ENCODE peak calls at places on chromosome 22, in seven cellular contexts. One of them, this sample, is unnamed.

GRCh38 chr22:45469573-45470383 is 32.9 kb upstream of the FBLN1 start:
- DNase-seq in AG04450: no peak
- DNase-seq in dorsolateral prefrontal cortex: no peak
- DNase-seq in gastrocnemius medialis: no peak
- DNase-seq in fibroblast of pulmonary artery: no peak
- DNase-seq in fibroblast of mammary gland: peak
- DNase-seq in fibroblast of lung: peak
- DNase-seq in this sample: no peak

GRCh38 chr22:42344391-42344861 is 74.0 kb upstream of the TCF20 start:
- DNase-seq in fibroblast of pulmonary artery: no peak
- DNase-seq in gastrocnemius medialis: no peak
- DNase-seq in AG04450: no peak
- DNase-seq in fibroblast of lung: peak
- DNase-seq in fibroblast of mammary gland: no peak
- DNase-seq in dorsolateral prefrontal cortex: peak
- DNase-seq in this sample: no peak

GRCh38 chr22:28341001-28341400 is 338.6 kb downstream of the TTC28 start:
- DNase-seq in AG04450: no peak
- DNase-seq in fibroblast of mammary gland: peak
- DNase-seq in gastrocnemius medialis: no peak
- DNase-seq in fibroblast of pulmonary artery: peak
- DNase-seq in fibroblast of lung: peak
- DNase-seq in dorsolateral prefrontal cortex: no peak
- DNase-seq in this sample: no peak

GRCh38 chr22:50672471-50673230 is at the start of gene SHANK3:
- DNase-seq in gastrocnemius medialis: peak
- DNase-seq in AG04450: no peak
- DNase-seq in dorsolateral prefrontal cortex: no peak
- DNase-seq in fibroblast of pulmonary artery: no peak
- DNase-seq in fibroblast of mammary gland: no peak
- DNase-seq in fibroblast of lung: no peak
- DNase-seq in this sample: no peak

GRCh38 chr22:35547993-35548761 is 7.5 kb downstream of the RASD2 start:
- DNase-seq in dorsolateral prefrontal cortex: no peak
- DNase-seq in AG04450: no peak
- DNase-seq in fibroblast of lung: no peak
- DNase-seq in fibroblast of pulmonary artery: no peak
- DNase-seq in fibroblast of mammary gland: no peak
- DNase-seq in gastrocnemius medialis: no peak
- DNase-seq in this sample: no peak

GRCh38 chr22:17922925-17923898 is 101.1 kb downstream of the MICAL3 start:
- DNase-seq in fibroblast of mammary gland: peak
- DNase-seq in AG04450: peak
- DNase-seq in fibroblast of lung: peak
- DNase-seq in dorsolateral prefrontal cortex: no peak
- DNase-seq in fibroblast of pulmonary artery: peak
- DNase-seq in gastrocnemius medialis: no peak
- DNase-seq in this sample: no peak

GRCh38 chr22:46669201-46669600 is 49.0 kb downstream of the GRAMD4 start:
- DNase-seq in gastrocnemius medialis: no peak
- DNase-seq in dorsolateral prefrontal cortex: no peak
- DNase-seq in AG04450: no peak
- DNase-seq in fibroblast of mammary gland: no peak
- DNase-seq in fibroblast of lung: no peak
- DNase-seq in fibroblast of pulmonary artery: no peak
- DNase-seq in this sample: no peak

GRCh38 chr22:46064966-46065666 is 85.2 kb upstream of the PPARA start:
- DNase-seq in fibroblast of mammary gland: peak
- DNase-seq in fibroblast of lung: peak
- DNase-seq in dorsolateral prefrontal cortex: no peak
- DNase-seq in fibroblast of pulmonary artery: no peak
- DNase-seq in AG04450: no peak
- DNase-seq in gastrocnemius medialis: no peak
- DNase-seq in this sample: no peak

GRCh38 chr22:46547883-46548244 is 10.4 kb upstream of the CELSR1 start:
- DNase-seq in fibroblast of mammary gland: peak
- DNase-seq in dorsolateral prefrontal cortex: no peak
- DNase-seq in gastrocnemius medialis: peak
- DNase-seq in AG04450: peak
- DNase-seq in fibroblast of lung: peak
- DNase-seq in fibroblast of pulmonary artery: peak
- DNase-seq in this sample: no peak

GRCh38 chr22:35133702-35134395 is 67.9 kb downstream of the ISX start:
- DNase-seq in AG04450: no peak
- DNase-seq in gastrocnemius medialis: no peak
- DNase-seq in fibroblast of lung: no peak
- DNase-seq in fibroblast of pulmonary artery: no peak
- DNase-seq in fibroblast of mammary gland: no peak
- DNase-seq in dorsolateral prefrontal cortex: no peak
- DNase-seq in this sample: no peak

GRCh38 chr22:46660604-46661201 is 40.5 kb downstream of the GRAMD4 start:
- DNase-seq in fibroblast of pulmonary artery: no peak
- DNase-seq in AG04450: no peak
- DNase-seq in fibroblast of mammary gland: no peak
- DNase-seq in dorsolateral prefrontal cortex: peak
- DNase-seq in fibroblast of lung: no peak
- DNase-seq in gastrocnemius medialis: peak
- DNase-seq in this sample: no peak

GRCh38 chr22:47738472-47739013 is 976.1 kb downstream of the TBC1D22A start:
- DNase-seq in gastrocnemius medialis: no peak
- DNase-seq in AG04450: no peak
- DNase-seq in fibroblast of lung: no peak
- DNase-seq in dorsolateral prefrontal cortex: peak
- DNase-seq in fibroblast of mammary gland: no peak
- DNase-seq in fibroblast of pulmonary artery: no peak
- DNase-seq in this sample: no peak

GRCh38 chr22:37220543-37220968 is 8.3 kb upstream of the SSTR3 start:
- DNase-seq in fibroblast of mammary gland: no peak
- DNase-seq in gastrocnemius medialis: no peak
- DNase-seq in fibroblast of lung: no peak
- DNase-seq in dorsolateral prefrontal cortex: no peak
- DNase-seq in fibroblast of pulmonary artery: no peak
- DNase-seq in AG04450: no peak
- DNase-seq in this sample: no peak

GRCh38 chr22:35353318-35353717 is 27.6 kb upstream of the HMOX1 start:
- DNase-seq in fibroblast of lung: no peak
- DNase-seq in gastrocnemius medialis: no peak
- DNase-seq in fibroblast of pulmonary artery: no peak
- DNase-seq in dorsolateral prefrontal cortex: no peak
- DNase-seq in fibroblast of mammary gland: no peak
- DNase-seq in AG04450: no peak
- DNase-seq in this sample: no peak

GRCh38 chr22:39135092-39135896 is 17.2 kb downstream of the CBX7 start:
- DNase-seq in dorsolateral prefrontal cortex: no peak
- DNase-seq in gastrocnemius medialis: no peak
- DNase-seq in AG04450: no peak
- DNase-seq in fibroblast of lung: peak
- DNase-seq in fibroblast of pulmonary artery: peak
- DNase-seq in fibroblast of mammary gland: no peak
- DNase-seq in this sample: no peak
- TF ChIP-seq CTCF in dorsolateral prefrontal cortex: peak
- TF ChIP-seq CTCF in gastrocnemius medialis: no peak
- TF ChIP-seq CTCF in AG04450: peak
- TF ChIP-seq CTCF in fibroblast of lung: peak
- TF ChIP-seq CTCF in fibroblast of pulmonary artery: peak
- TF ChIP-seq CTCF in fibroblast of mammary gland: peak
- TF ChIP-seq CTCF in this sample: peak

DNA sequence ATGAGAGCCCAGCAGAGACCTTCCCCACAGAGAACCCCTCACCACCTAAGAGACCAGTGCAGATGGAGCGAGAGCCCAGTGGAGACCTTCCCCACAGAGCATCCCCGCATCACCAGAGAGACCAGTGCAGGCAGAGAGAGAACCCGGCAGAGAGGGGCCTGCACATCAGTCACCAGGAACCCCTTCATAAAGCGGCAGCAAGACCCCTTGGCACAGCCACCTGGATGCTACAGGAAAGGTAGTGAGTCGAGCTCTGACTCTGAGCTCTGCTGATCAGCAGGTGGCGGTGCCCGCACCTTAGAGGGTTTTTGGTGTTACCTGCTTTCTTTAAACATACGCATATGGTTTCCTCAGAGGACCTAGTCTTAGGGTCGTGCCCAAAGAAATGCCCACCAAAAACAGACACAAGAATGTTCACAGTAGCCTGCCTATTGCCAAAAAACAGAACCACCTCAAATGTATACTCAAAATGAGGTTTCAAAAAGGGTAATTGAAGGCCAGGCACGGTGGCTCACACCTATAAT is 678.7 kb downstream of the BRD1 start:
- DNase-seq in fibroblast of lung: no peak
- DNase-seq in dorsolateral prefrontal cortex: no peak
- DNase-seq in gastrocnemius medialis: no peak
- DNase-seq in fibroblast of mammary gland: no peak
- DNase-seq in AG04450: no peak
- DNase-seq in fibroblast of pulmonary artery: no peak
- DNase-seq in this sample: no peak
- H3K4me3 ChIP-seq in fibroblast of lung: no peak
- H3K4me3 ChIP-seq in dorsolateral prefrontal cortex: no peak
- H3K4me3 ChIP-seq in gastrocnemius medialis: no peak
- H3K4me3 ChIP-seq in fibroblast of mammary gland: no peak
- H3K4me3 ChIP-seq in AG04450: no peak
- H3K4me3 ChIP-seq in fibroblast of pulmonary artery: no peak
- H3K4me3 ChIP-seq in this sample: no peak

GRCh38 chr22:24460418-24461089 is 33.2 kb downstream of the ADORA2A start:
- DNase-seq in fibroblast of pulmonary artery: no peak
- DNase-seq in fibroblast of mammary gland: no peak
- DNase-seq in gastrocnemius medialis: no peak
- DNase-seq in dorsolateral prefrontal cortex: no peak
- DNase-seq in AG04450: no peak
- DNase-seq in fibroblast of lung: no peak
- DNase-seq in this sample: no peak
- TF ChIP-seq CTCF in fibroblast of pulmonary artery: no peak
- TF ChIP-seq CTCF in fibroblast of mammary gland: no peak
- TF ChIP-seq CTCF in gastrocnemius medialis: no peak
- TF ChIP-seq CTCF in dorsolateral prefrontal cortex: no peak
- TF ChIP-seq CTCF in AG04450: no peak
- TF ChIP-seq CTCF in fibroblast of lung: no peak
- TF ChIP-seq CTCF in this sample: peak

GRCh38 chr22:33272866-33273265 is 214.7 kb upstream of the SYN3 start:
- DNase-seq in fibroblast of lung: no peak
- DNase-seq in fibroblast of pulmonary artery: no peak
- DNase-seq in dorsolateral prefrontal cortex: no peak
- DNase-seq in fibroblast of mammary gland: no peak
- DNase-seq in AG04450: no peak
- DNase-seq in gastrocnemius medialis: no peak
- DNase-seq in this sample: no peak
- H3K4me3 ChIP-seq in fibroblast of lung: no peak
- H3K4me3 ChIP-seq in fibroblast of pulmonary artery: no peak
- H3K4me3 ChIP-seq in dorsolateral prefrontal cortex: no peak
- H3K4me3 ChIP-seq in fibroblast of mammary gland: no peak
- H3K4me3 ChIP-seq in AG04450: no peak
- H3K4me3 ChIP-seq in gastrocnemius medialis: no peak
- H3K4me3 ChIP-seq in this sample: no peak

GRCh38 chr22:44247923-44248892 is 64.5 kb downstream of the SHISAL1 start:
- DNase-seq in AG04450: no peak
- DNase-seq in gastrocnemius medialis: no peak
- DNase-seq in fibroblast of lung: no peak
- DNase-seq in dorsolateral prefrontal cortex: no peak
- DNase-seq in fibroblast of pulmonary artery: no peak
- DNase-seq in fibroblast of mammary gland: no peak
- DNase-seq in this sample: no peak
- TF ChIP-seq CTCF in AG04450: no peak
- TF ChIP-seq CTCF in gastrocnemius medialis: no peak
- TF ChIP-seq CTCF in fibroblast of lung: no peak
- TF ChIP-seq CTCF in dorsolateral prefrontal cortex: no peak
- TF ChIP-seq CTCF in fibroblast of pulmonary artery: no peak
- TF ChIP-seq CTCF in fibroblast of mammary gland: no peak
- TF ChIP-seq CTCF in this sample: no peak

DNA sequence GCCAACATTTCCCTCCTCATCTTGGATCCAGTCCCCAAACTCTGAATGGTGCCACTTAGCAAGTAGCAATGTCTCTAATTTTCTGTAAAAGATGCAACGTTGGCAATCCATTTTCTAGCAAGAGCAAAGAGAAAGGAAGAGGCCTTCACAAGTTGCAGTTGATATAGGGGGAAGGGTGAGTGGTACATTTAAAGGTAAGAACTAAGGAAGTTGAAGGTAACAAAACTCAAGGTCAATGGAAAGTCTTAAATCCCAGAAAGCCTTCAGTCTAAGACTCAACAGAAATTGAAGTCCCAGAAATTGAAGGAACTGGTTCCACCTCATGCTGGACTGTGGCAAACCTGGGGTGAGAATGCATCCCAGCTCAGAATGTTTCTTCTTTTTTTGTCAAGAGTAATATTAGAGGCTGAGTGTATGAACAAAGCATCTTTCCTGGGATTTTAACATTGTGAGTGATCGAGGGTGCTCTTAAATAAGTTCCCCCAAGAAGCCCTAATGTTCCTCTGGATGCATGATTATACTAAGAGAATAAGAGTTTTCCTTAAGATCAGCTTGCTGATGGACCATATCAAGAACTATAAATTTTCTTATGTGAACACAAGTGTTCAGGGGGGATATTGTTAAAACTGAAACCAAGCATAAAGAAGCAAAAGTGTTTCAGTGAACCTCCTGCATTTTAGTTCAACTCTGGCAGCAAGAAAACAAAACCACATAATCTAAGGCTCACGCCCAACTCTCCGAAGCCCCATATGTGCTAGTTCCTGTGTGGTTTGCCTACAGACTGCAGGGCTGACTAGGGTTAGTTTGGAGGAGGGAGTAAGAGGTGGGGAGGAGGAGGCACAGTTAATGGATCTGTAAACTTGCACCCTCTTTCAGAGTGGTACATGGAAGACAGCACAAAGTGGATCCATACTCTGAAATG is at the start of gene GRAP2:
- DNase-seq in fibroblast of pulmonary artery: no peak
- DNase-seq in fibroblast of lung: no peak
- DNase-seq in gastrocnemius medialis: no peak
- DNase-seq in fibroblast of mammary gland: no peak
- DNase-seq in dorsolateral prefrontal cortex: no peak
- DNase-seq in AG04450: no peak
- DNase-seq in this sample: peak
- H3K4me3 ChIP-seq in fibroblast of pulmonary artery: no peak
- H3K4me3 ChIP-seq in fibroblast of lung: no peak
- H3K4me3 ChIP-seq in gastrocnemius medialis: no peak
- H3K4me3 ChIP-seq in fibroblast of mammary gland: no peak
- H3K4me3 ChIP-seq in dorsolateral prefrontal cortex: no peak
- H3K4me3 ChIP-seq in AG04450: no peak
- H3K4me3 ChIP-seq in this sample: peak

DNA sequence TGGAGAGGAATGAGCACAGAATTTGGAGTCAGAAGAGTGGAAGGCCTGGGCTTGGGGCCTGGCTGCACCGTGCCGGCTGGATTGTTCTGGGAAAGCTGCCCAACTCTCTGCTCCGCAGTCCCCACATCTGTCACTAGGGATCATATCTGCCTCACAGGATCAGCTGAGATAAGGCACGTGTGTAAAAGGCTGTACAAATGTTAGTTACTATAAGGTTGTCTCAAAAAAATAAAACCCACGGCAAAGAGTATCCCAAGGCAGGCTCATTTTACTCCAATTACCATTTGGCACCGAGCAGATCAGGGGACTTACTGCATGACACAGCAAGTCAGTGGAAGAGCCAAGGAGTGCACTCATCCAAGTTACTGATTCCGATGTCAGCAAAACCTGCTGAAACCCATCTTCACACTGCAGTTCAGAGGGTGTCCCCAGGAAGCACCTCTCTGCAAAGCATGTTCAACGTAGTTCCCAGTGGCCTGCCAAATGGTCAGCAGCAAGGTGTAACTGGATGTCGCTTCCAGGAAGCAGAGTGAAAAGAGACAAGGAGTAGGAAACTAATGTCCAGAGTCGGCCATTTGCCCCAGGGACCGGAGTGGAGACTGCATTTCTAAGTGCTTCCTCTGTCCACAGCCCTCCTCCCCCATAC is 18.1 kb upstream of the MRTFA start:
- DNase-seq in fibroblast of lung: peak
- DNase-seq in AG04450: no peak
- DNase-seq in fibroblast of mammary gland: peak
- DNase-seq in fibroblast of pulmonary artery: peak
- DNase-seq in dorsolateral prefrontal cortex: peak
- DNase-seq in gastrocnemius medialis: peak
- DNase-seq in this sample: no peak
- TF ChIP-seq CTCF in fibroblast of lung: peak
- TF ChIP-seq CTCF in AG04450: peak
- TF ChIP-seq CTCF in fibroblast of mammary gland: peak
- TF ChIP-seq CTCF in fibroblast of pulmonary artery: peak
- TF ChIP-seq CTCF in dorsolateral prefrontal cortex: peak
- TF ChIP-seq CTCF in gastrocnemius medialis: peak
- TF ChIP-seq CTCF in this sample: no peak